ENCODE peak calls at places on chromosomes 1 and 21, in eight cellular contexts. Y is breast epithelium; X is occipital lobe; R is mammary epithelial cell; E is stimulated activated CD4-positive, alpha-beta T cell treated with anti-CD3 and anti-CD28 coated beads, Interleukin-2, amount 100 ng/mL, for 24 hours; K is SHP77 treated with DMSO at 0.1 percent for 48 hours; O is neuronal stem cell; M is Ammon's horn. N is an unnamed sample.

GRCh38 chr1:198121058-198121829 is 35.6 kb upstream of the NEK7 start:
- DNase-seq in M (no peak), K (no peak), O (no peak), X (no peak), E (no peak), R (peak), Y (no peak), N (peak)

GRCh38 chr1:29471487-29472313 is 235.4 kb downstream of the PTPRU start:
- DNase-seq in Y (no peak), X (no peak), O (no peak), K (peak), R (no peak), E (no peak), M (no peak), N (no peak)

GRCh38 chr1:36098650-36099365 is 10.1 kb downstream of the ADPRS start:
- DNase-seq in O (no peak), X (no peak), R (no peak), K (no peak), M (no peak), Y (no peak), E (no peak), N (no peak)

GRCh38 chr1:200590001-200590400 is 30.6 kb downstream of the KIF14 start:
- DNase-seq in R (no peak), K (no peak), E (no peak), O (no peak), Y (no peak), M (no peak), X (no peak), N (no peak)

GRCh38 chr1:77282866-77283539 is 1.2 kb downstream of the AK5 start:
- DNase-seq in K (no peak), E (peak), M (peak), O (no peak), Y (no peak), R (no peak), X (no peak), N (peak)

GRCh38 chr1:66380452-66381212 is 153.3 kb upstream of the SGIP1 start:
- DNase-seq in E (peak), X (no peak), K (no peak), Y (peak), R (peak), M (peak), O (no peak), N (no peak)

GRCh38 chr1:3345792-3346191 is 108.7 kb upstream of the ARHGEF16 start:
- DNase-seq in O (no peak), M (peak), K (no peak), E (no peak), Y (no peak), X (no peak), R (no peak), N (no peak)

GRCh38 chr21:44949161-44950015 is 9.6 kb downstream of the SLX9 start:
- DNase-seq in O (peak), Y (peak), R (peak), K (no peak), M (peak), E (peak), X (no peak), N (peak)

GRCh38 chr1:81760487-81761097 is 40.1 kb upstream of the ADGRL2 start:
- DNase-seq in X (no peak), M (no peak), O (no peak), K (no peak), R (no peak), E (no peak), Y (no peak), N (no peak)

GRCh38 chr1:51768971-51769601 is 109.4 kb downstream of the NRDC start:
- DNase-seq in M (peak), X (peak), Y (no peak), O (peak), R (peak), K (no peak), E (no peak), N (no peak)

GRCh38 chr1:7536891-7537591 is 234.1 kb upstream of the VAMP3 start:
- DNase-seq in K (peak), O (no peak), R (no peak), X (no peak), Y (no peak), E (no peak), M (no peak), N (peak)

GRCh38 chr1:48853006-48853405 is 76.3 kb upstream of the BEND5 start:
- DNase-seq in K (no peak), M (no peak), O (no peak), R (peak), Y (no peak), X (peak), E (no peak), N (no peak)

GRCh38 chr21:14215971-14216621 is at the start of gene RBM11:
- DNase-seq in M (peak), Y (peak), E (peak), X (peak), R (peak), K (no peak), O (peak), N (peak)

GRCh38 chr1:82632164-82632563 is 831.4 kb downstream of the ADGRL2 start:
- DNase-seq in M (no peak), Y (no peak), O (no peak), X (no peak), K (no peak), R (no peak), E (no peak), N (no peak)

GRCh38 chr1:180698580-180698979 is 66.8 kb downstream of the XPR1 start:
- DNase-seq in O (no peak), M (no peak), X (no peak), E (no peak), K (no peak), R (no peak), Y (no peak), N (no peak)

N was measured in left lung.